ENCODE peak calls at places on chromosomes 13 and 19, in seven cellular contexts. One of them, this sample, is unnamed.

GRCh38 chr13:44432595-44432994 is 59.0 kb downstream of the SERP2 start:
- DNase-seq in D341Med: no peak
- DNase-seq in activated CD4-positive, alpha-beta T cell treated with anti-CD3 and anti-CD28 coated beads, Interleukin-2, amount 10 ng/mL, durations not matched to agents 7 days and 5 days: no peak
- DNase-seq in activated CD4-positive, CD25-positive, alpha-beta regulatory T cell: no peak
- DNase-seq in stimulated activated CD8-positive, alpha-beta memory T cell treated with anti-CD3 and anti-CD28 coated beads, Interleukin-12 subunit alpha, Interleukin-12 subunit beta, amount 100 ng/mL, for 4 hours: no peak
- DNase-seq in left cardiac atrium: no peak
- DNase-seq in NCI-H2107: no peak
- DNase-seq in this sample: no peak

GRCh38 chr19:55206664-55207500 is 2.4 kb downstream of the PTPRH start:
- DNase-seq in left cardiac atrium: peak
- DNase-seq in activated CD4-positive, CD25-positive, alpha-beta regulatory T cell: no peak
- DNase-seq in D341Med: peak
- DNase-seq in NCI-H2107: peak
- DNase-seq in activated CD4-positive, alpha-beta T cell treated with anti-CD3 and anti-CD28 coated beads, Interleukin-2, amount 10 ng/mL, durations not matched to agents 7 days and 5 days: peak
- DNase-seq in stimulated activated CD8-positive, alpha-beta memory T cell treated with anti-CD3 and anti-CD28 coated beads, Interleukin-12 subunit alpha, Interleukin-12 subunit beta, amount 100 ng/mL, for 4 hours: peak
- DNase-seq in this sample: no peak

GRCh38 chr13:84684048-84684662 is 801.9 kb upstream of the SLITRK1 start:
- DNase-seq in NCI-H2107: no peak
- DNase-seq in left cardiac atrium: no peak
- DNase-seq in stimulated activated CD8-positive, alpha-beta memory T cell treated with anti-CD3 and anti-CD28 coated beads, Interleukin-12 subunit alpha, Interleukin-12 subunit beta, amount 100 ng/mL, for 4 hours: no peak
- DNase-seq in activated CD4-positive, alpha-beta T cell treated with anti-CD3 and anti-CD28 coated beads, Interleukin-2, amount 10 ng/mL, durations not matched to agents 7 days and 5 days: no peak
- DNase-seq in activated CD4-positive, CD25-positive, alpha-beta regulatory T cell: no peak
- DNase-seq in D341Med: no peak
- DNase-seq in this sample: no peak

GRCh38 chr13:33132644-33133440 is 116.6 kb downstream of the KL start:
- DNase-seq in activated CD4-positive, alpha-beta T cell treated with anti-CD3 and anti-CD28 coated beads, Interleukin-2, amount 10 ng/mL, durations not matched to agents 7 days and 5 days: no peak
- DNase-seq in left cardiac atrium: no peak
- DNase-seq in D341Med: no peak
- DNase-seq in activated CD4-positive, CD25-positive, alpha-beta regulatory T cell: no peak
- DNase-seq in stimulated activated CD8-positive, alpha-beta memory T cell treated with anti-CD3 and anti-CD28 coated beads, Interleukin-12 subunit alpha, Interleukin-12 subunit beta, amount 100 ng/mL, for 4 hours: no peak
- DNase-seq in NCI-H2107: no peak
- DNase-seq in this sample: no peak

GRCh38 chr19:2611483-2612464 is 90.7 kb downstream of the GNG7 start:
- DNase-seq in D341Med: no peak
- DNase-seq in activated CD4-positive, alpha-beta T cell treated with anti-CD3 and anti-CD28 coated beads, Interleukin-2, amount 10 ng/mL, durations not matched to agents 7 days and 5 days: no peak
- DNase-seq in stimulated activated CD8-positive, alpha-beta memory T cell treated with anti-CD3 and anti-CD28 coated beads, Interleukin-12 subunit alpha, Interleukin-12 subunit beta, amount 100 ng/mL, for 4 hours: no peak
- DNase-seq in activated CD4-positive, CD25-positive, alpha-beta regulatory T cell: no peak
- DNase-seq in left cardiac atrium: peak
- DNase-seq in NCI-H2107: no peak
- DNase-seq in this sample: no peak

GRCh38 chr13:37526710-37527446 is 71.7 kb downstream of the POSTN start:
- DNase-seq in left cardiac atrium: no peak
- DNase-seq in activated CD4-positive, alpha-beta T cell treated with anti-CD3 and anti-CD28 coated beads, Interleukin-2, amount 10 ng/mL, durations not matched to agents 7 days and 5 days: no peak
- DNase-seq in NCI-H2107: no peak
- DNase-seq in D341Med: no peak
- DNase-seq in activated CD4-positive, CD25-positive, alpha-beta regulatory T cell: no peak
- DNase-seq in stimulated activated CD8-positive, alpha-beta memory T cell treated with anti-CD3 and anti-CD28 coated beads, Interleukin-12 subunit alpha, Interleukin-12 subunit beta, amount 100 ng/mL, for 4 hours: no peak
- DNase-seq in this sample: no peak

GRCh38 chr13:21164631-21165030 is 11.7 kb downstream of the SKA3 start:
- DNase-seq in stimulated activated CD8-positive, alpha-beta memory T cell treated with anti-CD3 and anti-CD28 coated beads, Interleukin-12 subunit alpha, Interleukin-12 subunit beta, amount 100 ng/mL, for 4 hours: no peak
- DNase-seq in left cardiac atrium: no peak
- DNase-seq in activated CD4-positive, CD25-positive, alpha-beta regulatory T cell: no peak
- DNase-seq in D341Med: no peak
- DNase-seq in activated CD4-positive, alpha-beta T cell treated with anti-CD3 and anti-CD28 coated beads, Interleukin-2, amount 10 ng/mL, durations not matched to agents 7 days and 5 days: no peak
- DNase-seq in NCI-H2107: no peak
- DNase-seq in this sample: no peak

GRCh38 chr19:35262101-35262761 is 6.5 kb upstream of the USF2 start:
- DNase-seq in stimulated activated CD8-positive, alpha-beta memory T cell treated with anti-CD3 and anti-CD28 coated beads, Interleukin-12 subunit alpha, Interleukin-12 subunit beta, amount 100 ng/mL, for 4 hours: no peak
- DNase-seq in NCI-H2107: no peak
- DNase-seq in activated CD4-positive, alpha-beta T cell treated with anti-CD3 and anti-CD28 coated beads, Interleukin-2, amount 10 ng/mL, durations not matched to agents 7 days and 5 days: no peak
- DNase-seq in activated CD4-positive, CD25-positive, alpha-beta regulatory T cell: no peak
- DNase-seq in left cardiac atrium: no peak
- DNase-seq in D341Med: peak
- DNase-seq in this sample: no peak

GRCh38 chr13:39942901-39943273 is 287.4 kb downstream of the COG6 start:
- DNase-seq in activated CD4-positive, alpha-beta T cell treated with anti-CD3 and anti-CD28 coated beads, Interleukin-2, amount 10 ng/mL, durations not matched to agents 7 days and 5 days: peak
- DNase-seq in left cardiac atrium: peak
- DNase-seq in stimulated activated CD8-positive, alpha-beta memory T cell treated with anti-CD3 and anti-CD28 coated beads, Interleukin-12 subunit alpha, Interleukin-12 subunit beta, amount 100 ng/mL, for 4 hours: peak
- DNase-seq in D341Med: peak
- DNase-seq in activated CD4-positive, CD25-positive, alpha-beta regulatory T cell: peak
- DNase-seq in NCI-H2107: peak
- DNase-seq in this sample: peak

GRCh38 chr19:928471-929259 is 2.8 kb downstream of the ARID3A start:
- DNase-seq in activated CD4-positive, CD25-positive, alpha-beta regulatory T cell: no peak
- DNase-seq in left cardiac atrium: no peak
- DNase-seq in stimulated activated CD8-positive, alpha-beta memory T cell treated with anti-CD3 and anti-CD28 coated beads, Interleukin-12 subunit alpha, Interleukin-12 subunit beta, amount 100 ng/mL, for 4 hours: no peak
- DNase-seq in D341Med: peak
- DNase-seq in NCI-H2107: no peak
- DNase-seq in activated CD4-positive, alpha-beta T cell treated with anti-CD3 and anti-CD28 coated beads, Interleukin-2, amount 10 ng/mL, durations not matched to agents 7 days and 5 days: no peak
- DNase-seq in this sample: no peak

GRCh38 chr19:4238831-4239230 is 8.0 kb upstream of the YJU2 start:
- DNase-seq in NCI-H2107: no peak
- DNase-seq in D341Med: peak
- DNase-seq in activated CD4-positive, alpha-beta T cell treated with anti-CD3 and anti-CD28 coated beads, Interleukin-2, amount 10 ng/mL, durations not matched to agents 7 days and 5 days: no peak
- DNase-seq in activated CD4-positive, CD25-positive, alpha-beta regulatory T cell: no peak
- DNase-seq in stimulated activated CD8-positive, alpha-beta memory T cell treated with anti-CD3 and anti-CD28 coated beads, Interleukin-12 subunit alpha, Interleukin-12 subunit beta, amount 100 ng/mL, for 4 hours: no peak
- DNase-seq in left cardiac atrium: no peak
- DNase-seq in this sample: no peak

GRCh38 chr13:106118050-106118449 is 417.4 kb downstream of the EFNB2 start:
- DNase-seq in NCI-H2107: no peak
- DNase-seq in left cardiac atrium: no peak
- DNase-seq in activated CD4-positive, CD25-positive, alpha-beta regulatory T cell: no peak
- DNase-seq in activated CD4-positive, alpha-beta T cell treated with anti-CD3 and anti-CD28 coated beads, Interleukin-2, amount 10 ng/mL, durations not matched to agents 7 days and 5 days: no peak
- DNase-seq in stimulated activated CD8-positive, alpha-beta memory T cell treated with anti-CD3 and anti-CD28 coated beads, Interleukin-12 subunit alpha, Interleukin-12 subunit beta, amount 100 ng/mL, for 4 hours: no peak
- DNase-seq in D341Med: no peak
- DNase-seq in this sample: no peak

GRCh38 chr19:39430675-39431593 is 4.8 kb downstream of the RPS16 start:
- DNase-seq in stimulated activated CD8-positive, alpha-beta memory T cell treated with anti-CD3 and anti-CD28 coated beads, Interleukin-12 subunit alpha, Interleukin-12 subunit beta, amount 100 ng/mL, for 4 hours: peak
- DNase-seq in activated CD4-positive, CD25-positive, alpha-beta regulatory T cell: peak
- DNase-seq in D341Med: no peak
- DNase-seq in NCI-H2107: no peak
- DNase-seq in left cardiac atrium: peak
- DNase-seq in activated CD4-positive, alpha-beta T cell treated with anti-CD3 and anti-CD28 coated beads, Interleukin-2, amount 10 ng/mL, durations not matched to agents 7 days and 5 days: peak
- DNase-seq in this sample: peak

GRCh38 chr13:46016216-46016615 is 36.3 kb downstream of the ZC3H13 start:
- DNase-seq in activated CD4-positive, alpha-beta T cell treated with anti-CD3 and anti-CD28 coated beads, Interleukin-2, amount 10 ng/mL, durations not matched to agents 7 days and 5 days: no peak
- DNase-seq in activated CD4-positive, CD25-positive, alpha-beta regulatory T cell: no peak
- DNase-seq in NCI-H2107: no peak
- DNase-seq in D341Med: no peak
- DNase-seq in left cardiac atrium: no peak
- DNase-seq in stimulated activated CD8-positive, alpha-beta memory T cell treated with anti-CD3 and anti-CD28 coated beads, Interleukin-12 subunit alpha, Interleukin-12 subunit beta, amount 100 ng/mL, for 4 hours: no peak
- DNase-seq in this sample: no peak

GRCh38 chr19:13507053-13507611 is 853 bp upstream of the CACNA1A start:
- DNase-seq in D341Med: no peak
- DNase-seq in activated CD4-positive, CD25-positive, alpha-beta regulatory T cell: no peak
- DNase-seq in stimulated activated CD8-positive, alpha-beta memory T cell treated with anti-CD3 and anti-CD28 coated beads, Interleukin-12 subunit alpha, Interleukin-12 subunit beta, amount 100 ng/mL, for 4 hours: no peak
- DNase-seq in NCI-H2107: no peak
- DNase-seq in activated CD4-positive, alpha-beta T cell treated with anti-CD3 and anti-CD28 coated beads, Interleukin-2, amount 10 ng/mL, durations not matched to agents 7 days and 5 days: no peak
- DNase-seq in left cardiac atrium: no peak
- DNase-seq in this sample: no peak

GRCh38 chr19:51359294-51359693 is 6.9 kb downstream of the ETFB start:
- DNase-seq in NCI-H2107: no peak
- DNase-seq in activated CD4-positive, alpha-beta T cell treated with anti-CD3 and anti-CD28 coated beads, Interleukin-2, amount 10 ng/mL, durations not matched to agents 7 days and 5 days: no peak
- DNase-seq in stimulated activated CD8-positive, alpha-beta memory T cell treated with anti-CD3 and anti-CD28 coated beads, Interleukin-12 subunit alpha, Interleukin-12 subunit beta, amount 100 ng/mL, for 4 hours: no peak
- DNase-seq in left cardiac atrium: peak
- DNase-seq in D341Med: no peak
- DNase-seq in activated CD4-positive, CD25-positive, alpha-beta regulatory T cell: no peak
- DNase-seq in this sample: no peak

GRCh38 chr19:45094707-45095106 is 1.7 kb downstream of the PPP1R37 start:
- DNase-seq in left cardiac atrium: no peak
- DNase-seq in activated CD4-positive, CD25-positive, alpha-beta regulatory T cell: no peak
- DNase-seq in activated CD4-positive, alpha-beta T cell treated with anti-CD3 and anti-CD28 coated beads, Interleukin-2, amount 10 ng/mL, durations not matched to agents 7 days and 5 days: no peak
- DNase-seq in NCI-H2107: no peak
- DNase-seq in D341Med: no peak
- DNase-seq in stimulated activated CD8-positive, alpha-beta memory T cell treated with anti-CD3 and anti-CD28 coated beads, Interleukin-12 subunit alpha, Interleukin-12 subunit beta, amount 100 ng/mL, for 4 hours: no peak
- DNase-seq in this sample: no peak

GRCh38 chr19:39557791-39558622 is 18.0 kb upstream of the EID2 start:
- DNase-seq in D341Med: no peak
- DNase-seq in left cardiac atrium: no peak
- DNase-seq in activated CD4-positive, alpha-beta T cell treated with anti-CD3 and anti-CD28 coated beads, Interleukin-2, amount 10 ng/mL, durations not matched to agents 7 days and 5 days: peak
- DNase-seq in activated CD4-positive, CD25-positive, alpha-beta regulatory T cell: no peak
- DNase-seq in NCI-H2107: peak
- DNase-seq in stimulated activated CD8-positive, alpha-beta memory T cell treated with anti-CD3 and anti-CD28 coated beads, Interleukin-12 subunit alpha, Interleukin-12 subunit beta, amount 100 ng/mL, for 4 hours: no peak
- DNase-seq in this sample: no peak

GRCh38 chr19:6424190-6424938 is at the start of gene KHSRP:
- DNase-seq in stimulated activated CD8-positive, alpha-beta memory T cell treated with anti-CD3 and anti-CD28 coated beads, Interleukin-12 subunit alpha, Interleukin-12 subunit beta, amount 100 ng/mL, for 4 hours: peak
- DNase-seq in NCI-H2107: no peak
- DNase-seq in D341Med: peak
- DNase-seq in activated CD4-positive, CD25-positive, alpha-beta regulatory T cell: no peak
- DNase-seq in left cardiac atrium: peak
- DNase-seq in activated CD4-positive, alpha-beta T cell treated with anti-CD3 and anti-CD28 coated beads, Interleukin-2, amount 10 ng/mL, durations not matched to agents 7 days and 5 days: peak
- DNase-seq in this sample: no peak

GRCh38 chr13:30718661-30719520 is 16.5 kb upstream of the ALOX5AP start:
- DNase-seq in activated CD4-positive, CD25-positive, alpha-beta regulatory T cell: no peak
- DNase-seq in D341Med: no peak
- DNase-seq in left cardiac atrium: no peak
- DNase-seq in activated CD4-positive, alpha-beta T cell treated with anti-CD3 and anti-CD28 coated beads, Interleukin-2, amount 10 ng/mL, durations not matched to agents 7 days and 5 days: no peak
- DNase-seq in stimulated activated CD8-positive, alpha-beta memory T cell treated with anti-CD3 and anti-CD28 coated beads, Interleukin-12 subunit alpha, Interleukin-12 subunit beta, amount 100 ng/mL, for 4 hours: no peak
- DNase-seq in NCI-H2107: no peak
- DNase-seq in this sample: peak

GRCh38 chr19:50516859-50517703 is 3.4 kb upstream of the ASPDH start:
- DNase-seq in stimulated activated CD8-positive, alpha-beta memory T cell treated with anti-CD3 and anti-CD28 coated beads, Interleukin-12 subunit alpha, Interleukin-12 subunit beta, amount 100 ng/mL, for 4 hours: no peak
- DNase-seq in left cardiac atrium: no peak
- DNase-seq in D341Med: no peak
- DNase-seq in NCI-H2107: no peak
- DNase-seq in activated CD4-positive, CD25-positive, alpha-beta regulatory T cell: no peak
- DNase-seq in activated CD4-positive, alpha-beta T cell treated with anti-CD3 and anti-CD28 coated beads, Interleukin-2, amount 10 ng/mL, durations not matched to agents 7 days and 5 days: no peak
- DNase-seq in this sample: no peak

GRCh38 chr13:26988059-26988769 is 183.4 kb downstream of the USP12 start:
- DNase-seq in D341Med: no peak
- DNase-seq in activated CD4-positive, CD25-positive, alpha-beta regulatory T cell: no peak
- DNase-seq in left cardiac atrium: no peak
- DNase-seq in NCI-H2107: no peak
- DNase-seq in stimulated activated CD8-positive, alpha-beta memory T cell treated with anti-CD3 and anti-CD28 coated beads, Interleukin-12 subunit alpha, Interleukin-12 subunit beta, amount 100 ng/mL, for 4 hours: no peak
- DNase-seq in activated CD4-positive, alpha-beta T cell treated with anti-CD3 and anti-CD28 coated beads, Interleukin-2, amount 10 ng/mL, durations not matched to agents 7 days and 5 days: no peak
- DNase-seq in this sample: no peak

GRCh38 chr13:46182491-46182877 is 507 bp upstream of the LCP1 start:
- DNase-seq in NCI-H2107: no peak
- DNase-seq in activated CD4-positive, CD25-positive, alpha-beta regulatory T cell: no peak
- DNase-seq in left cardiac atrium: no peak
- DNase-seq in D341Med: no peak
- DNase-seq in stimulated activated CD8-positive, alpha-beta memory T cell treated with anti-CD3 and anti-CD28 coated beads, Interleukin-12 subunit alpha, Interleukin-12 subunit beta, amount 100 ng/mL, for 4 hours: no peak
- DNase-seq in activated CD4-positive, alpha-beta T cell treated with anti-CD3 and anti-CD28 coated beads, Interleukin-2, amount 10 ng/mL, durations not matched to agents 7 days and 5 days: no peak
- DNase-seq in this sample: no peak

GRCh38 chr19:35313614-35314013 is 15.4 kb upstream of the CD22 start:
- DNase-seq in D341Med: no peak
- DNase-seq in activated CD4-positive, CD25-positive, alpha-beta regulatory T cell: no peak
- DNase-seq in activated CD4-positive, alpha-beta T cell treated with anti-CD3 and anti-CD28 coated beads, Interleukin-2, amount 10 ng/mL, durations not matched to agents 7 days and 5 days: no peak
- DNase-seq in NCI-H2107: no peak
- DNase-seq in stimulated activated CD8-positive, alpha-beta memory T cell treated with anti-CD3 and anti-CD28 coated beads, Interleukin-12 subunit alpha, Interleukin-12 subunit beta, amount 100 ng/mL, for 4 hours: no peak
- DNase-seq in left cardiac atrium: no peak
- DNase-seq in this sample: no peak

GRCh38 chr19:38664503-38665211 is 17.2 kb downstream of the ACTN4 start:
- DNase-seq in activated CD4-positive, CD25-positive, alpha-beta regulatory T cell: no peak
- DNase-seq in activated CD4-positive, alpha-beta T cell treated with anti-CD3 and anti-CD28 coated beads, Interleukin-2, amount 10 ng/mL, durations not matched to agents 7 days and 5 days: no peak
- DNase-seq in stimulated activated CD8-positive, alpha-beta memory T cell treated with anti-CD3 and anti-CD28 coated beads, Interleukin-12 subunit alpha, Interleukin-12 subunit beta, amount 100 ng/mL, for 4 hours: no peak
- DNase-seq in D341Med: no peak
- DNase-seq in NCI-H2107: no peak
- DNase-seq in left cardiac atrium: no peak
- DNase-seq in this sample: peak

GRCh38 chr13:101416181-101417042 is at the start of gene NALCN:
- DNase-seq in left cardiac atrium: peak
- DNase-seq in D341Med: peak
- DNase-seq in stimulated activated CD8-positive, alpha-beta memory T cell treated with anti-CD3 and anti-CD28 coated beads, Interleukin-12 subunit alpha, Interleukin-12 subunit beta, amount 100 ng/mL, for 4 hours: no peak
- DNase-seq in activated CD4-positive, alpha-beta T cell treated with anti-CD3 and anti-CD28 coated beads, Interleukin-2, amount 10 ng/mL, durations not matched to agents 7 days and 5 days: no peak
- DNase-seq in activated CD4-positive, CD25-positive, alpha-beta regulatory T cell: no peak
- DNase-seq in NCI-H2107: no peak
- DNase-seq in this sample: no peak

GRCh38 chr13:73945371-73945770 is 188.8 kb downstream of the KLF12 start:
- DNase-seq in NCI-H2107: no peak
- DNase-seq in left cardiac atrium: no peak
- DNase-seq in D341Med: no peak
- DNase-seq in activated CD4-positive, alpha-beta T cell treated with anti-CD3 and anti-CD28 coated beads, Interleukin-2, amount 10 ng/mL, durations not matched to agents 7 days and 5 days: no peak
- DNase-seq in stimulated activated CD8-positive, alpha-beta memory T cell treated with anti-CD3 and anti-CD28 coated beads, Interleukin-12 subunit alpha, Interleukin-12 subunit beta, amount 100 ng/mL, for 4 hours: no peak
- DNase-seq in activated CD4-positive, CD25-positive, alpha-beta regulatory T cell: no peak
- DNase-seq in this sample: no peak

GRCh38 chr19:49389406-49389805 is 1.4 kb downstream of the KASH5 start:
- DNase-seq in activated CD4-positive, alpha-beta T cell treated with anti-CD3 and anti-CD28 coated beads, Interleukin-2, amount 10 ng/mL, durations not matched to agents 7 days and 5 days: no peak
- DNase-seq in NCI-H2107: no peak
- DNase-seq in D341Med: no peak
- DNase-seq in stimulated activated CD8-positive, alpha-beta memory T cell treated with anti-CD3 and anti-CD28 coated beads, Interleukin-12 subunit alpha, Interleukin-12 subunit beta, amount 100 ng/mL, for 4 hours: no peak
- DNase-seq in left cardiac atrium: no peak
- DNase-seq in activated CD4-positive, CD25-positive, alpha-beta regulatory T cell: no peak
- DNase-seq in this sample: no peak

GRCh38 chr13:94031609-94032008 is 447.9 kb downstream of the DCT start:
- DNase-seq in left cardiac atrium: no peak
- DNase-seq in D341Med: no peak
- DNase-seq in activated CD4-positive, alpha-beta T cell treated with anti-CD3 and anti-CD28 coated beads, Interleukin-2, amount 10 ng/mL, durations not matched to agents 7 days and 5 days: no peak
- DNase-seq in stimulated activated CD8-positive, alpha-beta memory T cell treated with anti-CD3 and anti-CD28 coated beads, Interleukin-12 subunit alpha, Interleukin-12 subunit beta, amount 100 ng/mL, for 4 hours: no peak
- DNase-seq in activated CD4-positive, CD25-positive, alpha-beta regulatory T cell: no peak
- DNase-seq in NCI-H2107: no peak
- DNase-seq in this sample: no peak

GRCh38 chr13:36094478-36094877 is 36.7 kb downstream of the DCLK1 start:
- DNase-seq in activated CD4-positive, CD25-positive, alpha-beta regulatory T cell: no peak
- DNase-seq in D341Med: no peak
- DNase-seq in left cardiac atrium: no peak
- DNase-seq in NCI-H2107: no peak
- DNase-seq in stimulated activated CD8-positive, alpha-beta memory T cell treated with anti-CD3 and anti-CD28 coated beads, Interleukin-12 subunit alpha, Interleukin-12 subunit beta, amount 100 ng/mL, for 4 hours: no peak
- DNase-seq in activated CD4-positive, alpha-beta T cell treated with anti-CD3 and anti-CD28 coated beads, Interleukin-2, amount 10 ng/mL, durations not matched to agents 7 days and 5 days: no peak
- DNase-seq in this sample: no peak

GRCh38 chr19:11361037-11361770 is 6.0 kb downstream of the PLPPR2 start:
- DNase-seq in left cardiac atrium: peak
- DNase-seq in activated CD4-positive, alpha-beta T cell treated with anti-CD3 and anti-CD28 coated beads, Interleukin-2, amount 10 ng/mL, durations not matched to agents 7 days and 5 days: no peak
- DNase-seq in D341Med: peak
- DNase-seq in stimulated activated CD8-positive, alpha-beta memory T cell treated with anti-CD3 and anti-CD28 coated beads, Interleukin-12 subunit alpha, Interleukin-12 subunit beta, amount 100 ng/mL, for 4 hours: no peak
- DNase-seq in NCI-H2107: no peak
- DNase-seq in activated CD4-positive, CD25-positive, alpha-beta regulatory T cell: no peak
- DNase-seq in this sample: no peak

GRCh38 chr13:96710166-96710866 is 284.0 kb downstream of the OXGR1 start:
- DNase-seq in NCI-H2107: no peak
- DNase-seq in left cardiac atrium: no peak
- DNase-seq in D341Med: no peak
- DNase-seq in activated CD4-positive, alpha-beta T cell treated with anti-CD3 and anti-CD28 coated beads, Interleukin-2, amount 10 ng/mL, durations not matched to agents 7 days and 5 days: no peak
- DNase-seq in stimulated activated CD8-positive, alpha-beta memory T cell treated with anti-CD3 and anti-CD28 coated beads, Interleukin-12 subunit alpha, Interleukin-12 subunit beta, amount 100 ng/mL, for 4 hours: no peak
- DNase-seq in activated CD4-positive, CD25-positive, alpha-beta regulatory T cell: no peak
- DNase-seq in this sample: no peak

GRCh38 chr13:24075137-24075975 is 85.2 kb upstream of the SPATA13 start:
- DNase-seq in NCI-H2107: no peak
- DNase-seq in left cardiac atrium: no peak
- DNase-seq in activated CD4-positive, alpha-beta T cell treated with anti-CD3 and anti-CD28 coated beads, Interleukin-2, amount 10 ng/mL, durations not matched to agents 7 days and 5 days: no peak
- DNase-seq in D341Med: no peak
- DNase-seq in activated CD4-positive, CD25-positive, alpha-beta regulatory T cell: no peak
- DNase-seq in stimulated activated CD8-positive, alpha-beta memory T cell treated with anti-CD3 and anti-CD28 coated beads, Interleukin-12 subunit alpha, Interleukin-12 subunit beta, amount 100 ng/mL, for 4 hours: no peak
- DNase-seq in this sample: no peak

GRCh38 chr13:40813662-40814454 is 24.4 kb downstream of the SLC25A15 start:
- DNase-seq in NCI-H2107: no peak
- DNase-seq in stimulated activated CD8-positive, alpha-beta memory T cell treated with anti-CD3 and anti-CD28 coated beads, Interleukin-12 subunit alpha, Interleukin-12 subunit beta, amount 100 ng/mL, for 4 hours: no peak
- DNase-seq in activated CD4-positive, alpha-beta T cell treated with anti-CD3 and anti-CD28 coated beads, Interleukin-2, amount 10 ng/mL, durations not matched to agents 7 days and 5 days: no peak
- DNase-seq in left cardiac atrium: no peak
- DNase-seq in D341Med: peak
- DNase-seq in activated CD4-positive, CD25-positive, alpha-beta regulatory T cell: no peak
- DNase-seq in this sample: peak

GRCh38 chr19:11422163-11423068 is 3.3 kb upstream of the RGL3 start:
- DNase-seq in activated CD4-positive, CD25-positive, alpha-beta regulatory T cell: no peak
- DNase-seq in NCI-H2107: no peak
- DNase-seq in activated CD4-positive, alpha-beta T cell treated with anti-CD3 and anti-CD28 coated beads, Interleukin-2, amount 10 ng/mL, durations not matched to agents 7 days and 5 days: peak
- DNase-seq in D341Med: no peak
- DNase-seq in left cardiac atrium: peak
- DNase-seq in stimulated activated CD8-positive, alpha-beta memory T cell treated with anti-CD3 and anti-CD28 coated beads, Interleukin-12 subunit alpha, Interleukin-12 subunit beta, amount 100 ng/mL, for 4 hours: peak
- DNase-seq in this sample: peak

GRCh38 chr19:55353356-55353802 is 1.1 kb downstream of the COX6B2 start:
- DNase-seq in activated CD4-positive, CD25-positive, alpha-beta regulatory T cell: no peak
- DNase-seq in left cardiac atrium: no peak
- DNase-seq in activated CD4-positive, alpha-beta T cell treated with anti-CD3 and anti-CD28 coated beads, Interleukin-2, amount 10 ng/mL, durations not matched to agents 7 days and 5 days: no peak
- DNase-seq in D341Med: no peak
- DNase-seq in stimulated activated CD8-positive, alpha-beta memory T cell treated with anti-CD3 and anti-CD28 coated beads, Interleukin-12 subunit alpha, Interleukin-12 subunit beta, amount 100 ng/mL, for 4 hours: no peak
- DNase-seq in NCI-H2107: no peak
- DNase-seq in this sample: no peak

GRCh38 chr13:74883834-74884233 is 598.1 kb downstream of the TBC1D4 start:
- DNase-seq in D341Med: no peak
- DNase-seq in stimulated activated CD8-positive, alpha-beta memory T cell treated with anti-CD3 and anti-CD28 coated beads, Interleukin-12 subunit alpha, Interleukin-12 subunit beta, amount 100 ng/mL, for 4 hours: no peak
- DNase-seq in NCI-H2107: no peak
- DNase-seq in activated CD4-positive, CD25-positive, alpha-beta regulatory T cell: no peak
- DNase-seq in left cardiac atrium: no peak
- DNase-seq in activated CD4-positive, alpha-beta T cell treated with anti-CD3 and anti-CD28 coated beads, Interleukin-2, amount 10 ng/mL, durations not matched to agents 7 days and 5 days: no peak
- DNase-seq in this sample: no peak